ENCODE peak calls at places on chromosomes 12 and 14, in four cellular contexts. One of them, this sample, is unnamed.
A peak's percentile ranks its signal among the peaks of the same experiment; 100 is the strongest.

GRCh38 chr12:17550011-17550410 is 540.0 kb downstream of the RERGL start:
- DNase-seq in adipocyte: no peak
- DNase-seq in NT2/D1: no peak
- DNase-seq in heart right ventricle: no peak
- DNase-seq in this sample: no peak

GRCh38 chr12:65015850-65016249 is 105.3 kb downstream of the WIF1 start:
- DNase-seq in adipocyte: no peak
- DNase-seq in NT2/D1: no peak
- DNase-seq in heart right ventricle: no peak
- DNase-seq in this sample: no peak

GRCh38 chr12:117966511-117966910 is 2.3 kb downstream of the KSR2 start:
- DNase-seq in adipocyte: no peak
- DNase-seq in NT2/D1: no peak
- DNase-seq in heart right ventricle: no peak
- DNase-seq in this sample: no peak

GRCh38 chr12:68844318-68844745 is 36.4 kb downstream of the MDM2 start:
- DNase-seq in adipocyte: no peak
- DNase-seq in NT2/D1: no peak
- DNase-seq in heart right ventricle: no peak
- DNase-seq in this sample: no peak

GRCh38 chr12:44157359-44157758 is 321.5 kb downstream of the TMEM117 start:
- DNase-seq in adipocyte: no peak
- DNase-seq in NT2/D1: no peak
- DNase-seq in heart right ventricle: no peak
- DNase-seq in this sample: no peak

GRCh38 chr12:68739891-68740290 is 6.1 kb upstream of the SLC35E3 start:
- DNase-seq in adipocyte: no peak
- DNase-seq in NT2/D1: no peak
- DNase-seq in heart right ventricle: no peak
- DNase-seq in this sample: no peak

GRCh38 chr14:72610096-72610830 is 283.6 kb downstream of the DPF3 start:
- DNase-seq in adipocyte: no peak
- DNase-seq in NT2/D1: no peak
- DNase-seq in heart right ventricle: no peak
- DNase-seq in this sample: no peak

GRCh38 chr12:65300679-65301349 is 22.3 kb downstream of the MSRB3 start:
- DNase-seq in adipocyte: peak; percentile 21
- DNase-seq in NT2/D1: no peak
- DNase-seq in heart right ventricle: no peak
- DNase-seq in this sample: no peak

GRCh38 chr12:105705765-105706164 is 375.3 kb downstream of the C12orf75 start:
- DNase-seq in adipocyte: peak; percentile 79
- DNase-seq in NT2/D1: peak; percentile 66
- DNase-seq in heart right ventricle: no peak
- DNase-seq in this sample: no peak

GRCh38 chr12:54587315-54587821 is 1.1 kb downstream of the PPP1R1A start:
- DNase-seq in adipocyte: no peak
- DNase-seq in NT2/D1: no peak
- DNase-seq in heart right ventricle: peak; percentile 46
- DNase-seq in this sample: peak; percentile 60

GRCh38 chr12:27554421-27555186 is 30.6 kb downstream of the PPFIBP1 start:
- DNase-seq in adipocyte: no peak
- DNase-seq in NT2/D1: no peak
- DNase-seq in heart right ventricle: peak; percentile 71
- DNase-seq in this sample: no peak

GRCh38 chr14:104895786-104896642 is 28.7 kb upstream of the PLD4 start:
- DNase-seq in adipocyte: no peak
- DNase-seq in NT2/D1: no peak
- DNase-seq in heart right ventricle: peak; percentile 28
- DNase-seq in this sample: peak; percentile 57

GRCh38 chr14:83541147-83541546 is 1988.8 kb upstream of the FLRT2 start:
- DNase-seq in adipocyte: no peak
- DNase-seq in NT2/D1: no peak
- DNase-seq in heart right ventricle: no peak
- DNase-seq in this sample: no peak

GRCh38 chr12:18242380-18243089 is 18.8 kb upstream of the PIK3C2G start:
- DNase-seq in adipocyte: no peak
- DNase-seq in NT2/D1: no peak
- DNase-seq in heart right ventricle: no peak
- DNase-seq in this sample: no peak

GRCh38 chr12:89192419-89192818 is 159.9 kb downstream of the DUSP6 start:
- DNase-seq in adipocyte: no peak
- DNase-seq in NT2/D1: no peak
- DNase-seq in heart right ventricle: no peak
- DNase-seq in this sample: no peak

DNA sequence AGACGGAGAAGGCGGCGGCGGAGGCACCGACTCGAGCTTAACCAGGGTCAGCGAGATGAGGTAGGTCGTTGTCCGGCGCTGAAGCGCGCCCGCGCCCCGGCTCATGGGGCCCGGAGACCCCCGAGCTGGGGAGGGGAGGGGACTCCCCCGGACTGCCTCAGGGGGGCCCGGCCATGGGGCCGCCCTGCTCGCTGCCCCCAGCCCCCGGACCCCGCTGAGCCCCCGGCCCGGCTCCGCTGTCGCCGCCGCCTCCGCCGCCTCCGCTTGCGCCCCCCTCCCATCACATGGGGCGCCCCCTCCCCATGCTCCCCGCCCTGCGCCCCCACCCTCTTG is 434 bp downstream of the AGAP2 start:
- DNase-seq in adipocyte: no peak
- DNase-seq in NT2/D1: no peak
- DNase-seq in heart right ventricle: no peak
- DNase-seq in this sample: no peak
- H3K4me3 ChIP-seq in adipocyte: no peak overlapping the region
- H3K4me3 ChIP-seq in NT2/D1: peak overlapping the region; percentile 44
- H3K4me3 ChIP-seq in heart right ventricle: peak overlapping the region; percentile 25
- H3K4me3 ChIP-seq in this sample: peak overlapping the region; percentile 26

GRCh38 chr12:57239587-57240068 is 10.1 kb downstream of the SHMT2 start:
- DNase-seq in adipocyte: no peak
- DNase-seq in NT2/D1: no peak
- DNase-seq in heart right ventricle: no peak
- DNase-seq in this sample: no peak
- H3K27me3 ChIP-seq in adipocyte: peaks cover 4% of the 10 kb centered on the region
- H3K27me3 ChIP-seq in NT2/D1: peaks cover 68% of the 10 kb centered on the region
- H3K27me3 ChIP-seq in heart right ventricle: peaks cover 5% of the 10 kb centered on the region
- H3K27me3 ChIP-seq in this sample: peaks cover 85% of the 10 kb centered on the region

DNA sequence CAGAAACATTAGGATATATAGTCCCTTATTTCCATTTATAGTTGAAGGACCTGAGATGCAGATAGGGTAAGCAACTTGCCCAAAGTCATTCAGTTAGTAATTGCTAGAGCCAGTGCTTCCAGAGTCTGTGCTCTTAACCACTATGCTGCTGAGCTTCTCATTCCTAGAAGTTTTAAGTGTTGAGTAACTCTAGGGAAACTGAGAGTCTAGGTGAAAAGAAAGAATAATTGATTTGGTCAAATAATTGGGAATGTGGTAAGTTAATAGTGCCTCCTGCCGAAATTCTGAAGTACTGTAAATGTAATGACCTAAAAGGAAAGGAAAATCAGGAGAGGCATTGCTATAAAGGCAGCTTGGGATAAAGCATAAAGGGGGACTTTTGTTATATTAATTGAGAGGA is 14.1 kb downstream of the PYROXD1 start:
- DNase-seq in adipocyte: peak; percentile 26
- DNase-seq in NT2/D1: peak; percentile 28
- DNase-seq in heart right ventricle: no peak
- DNase-seq in this sample: peak; percentile 40
- H3K36me3 ChIP-seq in adipocyte: peaks cover 82% of the 10 kb centered on the region
- H3K36me3 ChIP-seq in NT2/D1: peaks cover 2% of the 10 kb centered on the region
- H3K36me3 ChIP-seq in heart right ventricle: peaks cover 100% of the 10 kb centered on the region
- H3K36me3 ChIP-seq in this sample: no peaks in the 10 kb centered on the region

DNA sequence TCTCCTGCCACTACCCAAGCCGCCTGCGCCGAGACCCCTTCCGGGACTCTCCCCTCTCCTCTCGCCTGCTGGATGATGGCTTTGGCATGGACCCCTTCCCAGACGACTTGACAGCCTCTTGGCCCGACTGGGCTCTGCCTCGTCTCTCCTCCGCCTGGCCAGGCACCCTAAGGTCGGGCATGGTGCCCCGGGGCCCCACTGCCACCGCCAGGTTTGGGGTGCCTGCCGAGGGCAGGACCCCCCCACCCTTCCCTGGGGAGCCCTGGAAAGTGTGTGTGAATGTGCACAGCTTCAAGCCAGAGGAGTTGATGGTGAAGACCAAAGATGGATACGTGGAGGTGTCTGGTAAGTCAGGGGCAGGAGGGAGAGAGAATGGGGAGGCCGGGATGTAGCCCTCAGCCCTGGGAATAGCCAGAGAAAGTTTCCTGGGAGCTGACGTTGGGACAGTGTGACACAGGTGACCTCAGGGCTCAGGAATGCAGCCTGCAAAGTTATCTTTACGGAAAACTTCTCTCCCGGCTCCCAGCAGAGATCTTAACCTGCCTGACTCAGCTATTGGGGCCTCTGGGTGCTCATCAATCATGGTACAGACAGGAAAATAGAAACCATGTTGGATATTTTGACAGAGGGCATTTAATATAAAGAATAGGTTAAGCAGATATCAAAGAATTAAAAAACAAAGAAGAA is 747 bp downstream of the HSPB8 start:
- DNase-seq in adipocyte: no peak
- DNase-seq in NT2/D1: peak; percentile 67
- DNase-seq in heart right ventricle: no peak
- DNase-seq in this sample: peak; percentile 78
- H3K4me3 ChIP-seq in adipocyte: peak overlapping the region; percentile 85
- H3K4me3 ChIP-seq in NT2/D1: peak overlapping the region; percentile 64
- H3K4me3 ChIP-seq in heart right ventricle: peak overlapping the region; percentile 73
- H3K4me3 ChIP-seq in this sample: peak overlapping the region; percentile 33

DNA sequence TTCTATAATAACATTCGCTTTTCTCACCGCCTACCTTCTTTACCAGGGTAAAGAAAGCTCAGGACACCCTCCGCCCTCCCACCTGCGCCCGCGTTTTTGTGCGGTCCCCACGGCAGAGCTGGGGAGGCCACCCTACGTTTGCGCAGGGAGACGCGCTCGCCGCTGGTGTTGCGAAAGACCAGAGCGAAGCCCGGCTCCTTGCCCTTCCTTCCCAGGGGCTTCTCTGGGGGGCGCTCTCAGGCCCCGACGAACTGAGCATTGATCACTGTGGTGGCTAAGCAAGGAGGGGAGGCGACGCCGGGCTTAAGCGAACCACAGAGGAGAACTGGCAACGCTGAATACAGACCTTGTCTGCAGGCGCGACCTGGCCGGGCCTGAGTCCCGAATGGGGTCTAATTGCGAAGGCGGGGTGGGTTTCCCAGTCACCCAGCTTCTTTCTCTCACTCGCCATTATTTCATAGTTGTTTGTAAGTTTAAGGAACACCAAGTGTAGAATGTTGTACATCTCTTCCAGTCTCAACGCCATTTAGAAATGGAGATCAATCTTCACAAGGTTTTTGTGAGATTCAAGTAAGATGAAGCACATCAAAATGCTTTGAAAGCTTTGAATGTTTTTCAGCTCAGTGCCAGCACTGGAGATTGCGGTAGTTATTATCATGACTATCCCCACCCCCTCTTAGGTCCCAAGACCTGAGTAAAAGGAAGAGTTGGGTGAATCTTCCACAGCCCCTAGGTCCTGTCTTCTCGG is 1.7 kb upstream of the NKX2-1 start:
- DNase-seq in adipocyte: no peak
- DNase-seq in NT2/D1: no peak
- DNase-seq in heart right ventricle: no peak
- DNase-seq in this sample: peak; percentile 80
- H3K27me3 ChIP-seq in adipocyte: peaks cover 93% of the 10 kb centered on the region
- H3K27me3 ChIP-seq in NT2/D1: peaks cover 99% of the 10 kb centered on the region
- H3K27me3 ChIP-seq in heart right ventricle: peaks cover 76% of the 10 kb centered on the region
- H3K27me3 ChIP-seq in this sample: peaks cover 99% of the 10 kb centered on the region

DNA sequence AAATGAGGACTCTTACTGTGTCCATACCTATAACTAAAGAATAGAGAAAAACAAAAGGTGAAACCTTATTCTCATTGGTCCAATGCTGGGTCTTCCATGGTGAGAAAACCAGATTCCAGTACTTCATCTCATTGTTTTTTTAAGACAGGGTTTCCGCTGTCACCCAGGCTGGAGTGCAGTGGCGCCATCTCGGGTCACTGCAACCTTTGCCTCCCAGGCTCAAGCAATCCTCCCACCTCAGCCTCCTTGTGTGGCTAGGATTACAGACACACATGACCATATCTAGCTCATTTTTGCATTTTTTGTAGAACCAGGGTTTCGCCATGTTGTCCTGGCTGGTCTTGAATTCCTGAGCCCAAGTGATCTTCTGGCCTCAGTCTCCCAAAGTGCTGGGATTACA is 13.3 kb downstream of the RBM23 start:
- DNase-seq in adipocyte: no peak
- DNase-seq in NT2/D1: no peak
- DNase-seq in heart right ventricle: no peak
- DNase-seq in this sample: no peak
- H3K36me3 ChIP-seq in adipocyte: peaks cover 84% of the 10 kb centered on the region
- H3K36me3 ChIP-seq in NT2/D1: peaks cover 85% of the 10 kb centered on the region
- H3K36me3 ChIP-seq in heart right ventricle: peaks cover 100% of the 10 kb centered on the region
- H3K36me3 ChIP-seq in this sample: peaks cover 40% of the 10 kb centered on the region

GRCh38 chr12:32284561-32284960 is 114.8 kb upstream of the FGD4 start:
- DNase-seq in adipocyte: no peak
- DNase-seq in NT2/D1: no peak
- DNase-seq in heart right ventricle: no peak
- DNase-seq in this sample: no peak
- H3K4me3 ChIP-seq in adipocyte: no peak overlapping the region
- H3K4me3 ChIP-seq in NT2/D1: no peak overlapping the region
- H3K4me3 ChIP-seq in heart right ventricle: no peak overlapping the region
- H3K4me3 ChIP-seq in this sample: no peak overlapping the region

GRCh38 chr12:131851741-131852550 is 23.8 kb downstream of the MMP17 start:
- DNase-seq in adipocyte: no peak
- DNase-seq in NT2/D1: no peak
- DNase-seq in heart right ventricle: no peak
- DNase-seq in this sample: no peak
- H3K27me3 ChIP-seq in adipocyte: peaks cover 23% of the 10 kb centered on the region
- H3K27me3 ChIP-seq in NT2/D1: no peaks in the 10 kb centered on the region
- H3K27me3 ChIP-seq in heart right ventricle: no peaks in the 10 kb centered on the region
- H3K27me3 ChIP-seq in this sample: no peaks in the 10 kb centered on the region

GRCh38 chr14:76022991-76023390 is 37.4 kb downstream of the IFT43 start:
- DNase-seq in adipocyte: no peak
- DNase-seq in NT2/D1: no peak
- DNase-seq in heart right ventricle: no peak
- DNase-seq in this sample: no peak
- H3K36me3 ChIP-seq in adipocyte: peaks cover 50% of the 10 kb centered on the region
- H3K36me3 ChIP-seq in NT2/D1: peaks cover 9% of the 10 kb centered on the region
- H3K36me3 ChIP-seq in heart right ventricle: peaks cover 48% of the 10 kb centered on the region
- H3K36me3 ChIP-seq in this sample: no peaks in the 10 kb centered on the region

DNA sequence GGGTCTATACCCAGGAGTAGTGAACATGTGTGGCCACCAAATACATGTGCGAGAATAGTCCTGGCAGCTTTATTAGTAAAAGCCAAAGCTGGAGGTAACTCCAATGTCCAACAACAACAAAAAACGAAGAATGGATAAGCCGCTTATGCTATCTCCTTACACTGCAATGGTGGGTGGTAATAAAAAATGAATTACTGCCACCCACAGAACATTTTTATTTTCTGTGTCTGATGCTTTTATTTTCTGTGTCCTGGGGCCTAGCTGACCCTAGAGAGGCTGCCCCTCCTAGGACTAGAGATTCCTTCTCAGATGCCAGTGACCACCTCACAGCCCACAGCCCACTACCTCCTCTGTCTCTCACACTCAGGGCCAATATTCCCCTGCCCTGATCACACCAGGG is 5.4 kb upstream of the DEGS2 start:
- DNase-seq in adipocyte: no peak
- DNase-seq in NT2/D1: no peak
- DNase-seq in heart right ventricle: no peak
- DNase-seq in this sample: no peak
- H3K4me3 ChIP-seq in adipocyte: no peak overlapping the region
- H3K4me3 ChIP-seq in NT2/D1: no peak overlapping the region
- H3K4me3 ChIP-seq in heart right ventricle: no peak overlapping the region
- H3K4me3 ChIP-seq in this sample: no peak overlapping the region